ENCODE peak calls at places on chromosomes 6 and 20, in eight cellular contexts. L is aorta; G is IMR-90; H is esophagus muscularis mucosa; K is CD8-positive, alpha-beta T cell; X is left lung; N is lower lobe of right lung; B is GM23338. Q is an unnamed sample. For H3K27me3 and H3K36me3, the result is how much of the 10 kb centered on the place peaks cover.

GRCh38 chr6:17280552-17281090 is 540 bp upstream of the RBM24 start:
- DNase-seq in X (no peak), L (peak), H (no peak), G (no peak), K (no peak), N (peak), B (peak), Q (no peak)

GRCh38 chr6:166591961-166592520 is 5.6 kb upstream of the RAMACL start:
- DNase-seq in X (no peak), B (no peak), H (no peak), N (no peak), L (no peak), G (peak), K (no peak), Q (no peak)

GRCh38 chr20:973785-974194 is 28.3 kb downstream of the RSPO4 start:
- DNase-seq in N (no peak), B (peak), H (no peak), K (no peak), L (no peak), X (peak), G (peak), Q (no peak)

GRCh38 chr20:49098136-49098535 is 52.0 kb downstream of the CSE1L start:
- DNase-seq in B (no peak), H (no peak), L (no peak), X (no peak), G (no peak), K (no peak), N (no peak), Q (no peak)

GRCh38 chr6:27651371-27651732 is 178.4 kb upstream of the ZNF184 start:
- DNase-seq in L (no peak), K (no peak), B (peak), X (no peak), H (no peak), N (no peak), G (no peak), Q (no peak)

GRCh38 chr20:59002874-59003399 is 4.1 kb downstream of the CTSZ start:
- DNase-seq in K (no peak), G (no peak), L (peak), H (no peak), B (no peak), N (no peak), X (peak), Q (no peak)

GRCh38 chr20:34171640-34172039 is 59.6 kb upstream of the EIF2S2 start:
- DNase-seq in N (no peak), G (no peak), K (no peak), B (no peak), L (no peak), X (no peak), H (no peak), Q (no peak)

GRCh38 chr6:13624871-13625288 is 9.7 kb downstream of the NOL7 start:
- DNase-seq in L (no peak), K (no peak), G (peak), X (no peak), H (no peak), N (no peak), B (peak), Q (no peak)

GRCh38 chr20:13029687-13030510 is 21.1 kb downstream of the SPTLC3 start:
- DNase-seq in K (no peak), N (no peak), L (no peak), H (no peak), B (no peak), X (peak), G (peak), Q (peak)

GRCh38 chr20:37920679-37921322 is 17.9 kb downstream of the VSTM2L start:
- DNase-seq in K (no peak), X (no peak), H (no peak), L (no peak), B (no peak), G (no peak), N (no peak), Q (no peak)

GRCh38 chr20:37919389-37920040 is 16.6 kb downstream of the VSTM2L start:
- DNase-seq in N (no peak), H (no peak), X (no peak), B (no peak), L (no peak), K (no peak), G (no peak), Q (no peak)

GRCh38 chr20:37922016-37922415 is 19.1 kb downstream of the VSTM2L start:
- DNase-seq in L (no peak), X (no peak), B (no peak), G (no peak), K (no peak), H (no peak), N (no peak), Q (no peak)

GRCh38 chr20:37920270-37920669 is 17.3 kb downstream of the VSTM2L start:
- DNase-seq in N (no peak), L (no peak), X (no peak), K (no peak), B (no peak), H (no peak), G (no peak), Q (no peak)

DNA sequence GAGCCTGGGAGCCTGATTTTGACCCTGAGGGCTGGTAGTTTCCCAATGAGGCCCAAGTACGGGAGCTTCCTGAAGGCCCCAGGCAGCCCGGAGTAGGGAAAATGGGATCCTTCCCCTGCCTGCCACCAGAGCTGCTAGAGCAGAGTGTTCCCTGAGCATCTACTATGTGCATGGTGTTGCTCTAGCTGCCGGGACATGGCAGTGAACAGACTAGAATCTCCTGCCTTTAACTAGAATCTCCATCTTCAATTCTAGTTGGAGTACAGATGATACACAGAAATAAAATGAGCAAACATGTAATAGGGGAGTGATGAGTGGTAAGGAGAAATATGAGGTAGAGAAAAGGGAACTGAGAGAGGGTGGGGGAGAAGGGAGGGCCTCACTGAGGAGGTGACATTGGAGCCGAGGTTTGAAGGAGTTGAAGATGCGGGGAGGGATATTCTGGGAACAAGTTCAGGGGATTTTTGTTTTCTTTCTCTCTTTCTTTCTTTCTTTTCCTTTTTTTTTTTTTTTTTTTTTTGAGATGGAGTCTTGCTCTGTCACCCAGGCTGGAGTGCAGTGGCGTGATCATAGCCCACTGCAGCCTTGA is 18.5 kb downstream of the VSTM2L start:
- DNase-seq in L (no peak), G (no peak), B (no peak), H (no peak), N (no peak), X (no peak), K (no peak), Q (no peak)
- H3K27me3 ChIP-seq in L (under half), G (half or more), B (under half), H (under half), N (under half), X (under half), K (under half), Q (under half)

GRCh38 chr20:57396212-57396611 is 5.0 kb downstream of the RBM38 start:
- DNase-seq in G (no peak), N (peak), B (no peak), L (peak), K (no peak), X (no peak), H (no peak), Q (no peak)

GRCh38 chr20:57395111-57395959 is 4.1 kb downstream of the RBM38 start:
- DNase-seq in X (no peak), N (peak), G (peak), L (peak), K (no peak), B (no peak), H (no peak), Q (no peak)

GRCh38 chr20:57393321-57394086 is 2.3 kb downstream of the RBM38 start:
- DNase-seq in H (no peak), L (peak), K (no peak), N (peak), X (no peak), G (no peak), B (no peak), Q (no peak)

GRCh38 chr20:57392512-57393271 is 1.5 kb downstream of the RBM38 start:
- DNase-seq in L (peak), G (no peak), B (no peak), H (no peak), N (peak), X (peak), K (peak), Q (no peak)

GRCh38 chr20:57394087-57395082 is 3.2 kb downstream of the RBM38 start:
- DNase-seq in H (no peak), K (no peak), X (no peak), N (peak), L (peak), B (no peak), G (no peak), Q (no peak)
- H3K36me3 ChIP-seq in H (under half), K (under half), X (under half), N (under half), L (under half), B (under half), G (under half), Q (under half)

GRCh38 chr6:26254666-26255176 is 110.3 kb upstream of the BTN3A2 start:
- DNase-seq in G (no peak), N (no peak), X (no peak), H (peak), K (no peak), L (no peak), B (no peak), Q (no peak)

GRCh38 chr6:26249959-26250805 is 114.8 kb upstream of the BTN3A2 start:
- DNase-seq in X (peak), N (peak), B (peak), G (peak), L (peak), H (no peak), K (peak), Q (no peak)

GRCh38 chr6:26251354-26252081 is 113.5 kb upstream of the BTN3A2 start:
- DNase-seq in L (peak), H (no peak), K (peak), B (peak), N (peak), X (peak), G (peak), Q (peak)

GRCh38 chr6:26249709-26249958 is 115.4 kb upstream of the BTN3A2 start:
- DNase-seq in B (no peak), L (no peak), X (no peak), K (no peak), H (no peak), G (no peak), N (no peak), Q (no peak)

DNA sequence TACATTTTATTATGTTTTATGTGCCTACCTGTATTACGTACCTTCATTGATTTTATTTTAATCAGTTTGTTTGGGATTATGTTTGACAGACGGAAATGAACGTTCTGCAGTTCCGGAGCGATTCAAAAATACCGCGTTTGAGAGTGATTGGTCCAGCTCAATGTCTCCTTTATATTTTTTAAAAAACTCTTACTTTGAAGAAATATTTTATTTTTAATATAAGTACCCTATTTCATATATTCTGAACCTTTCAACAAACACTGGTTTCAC is 114.3 kb upstream of the BTN3A2 start:
- DNase-seq in B (no peak), K (no peak), H (no peak), X (no peak), L (no peak), N (no peak), G (peak), Q (no peak)
- H3K27me3 ChIP-seq in B (under half), K (under half), H (under half), X (under half), L (under half), N (half or more), G (under half), Q (under half)

DNA sequence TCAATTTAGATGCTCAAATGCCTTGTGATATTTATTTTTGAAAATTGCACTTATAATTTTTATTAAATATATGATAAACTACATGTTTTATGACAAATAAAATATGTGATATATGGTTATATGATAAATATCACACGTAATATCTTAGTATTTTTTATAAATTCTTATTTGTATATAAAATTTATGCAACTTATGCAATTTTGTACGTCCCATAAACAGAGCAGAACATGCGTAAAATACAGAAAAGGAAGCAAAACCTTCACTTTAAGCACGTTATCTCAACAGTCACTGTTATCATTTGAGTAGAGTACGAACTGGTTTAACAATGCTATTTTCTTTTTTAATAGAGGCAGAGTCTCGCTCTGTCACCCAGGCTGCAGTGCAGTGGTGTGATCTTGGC is 15.7 kb upstream of the ADRM1 start:
- DNase-seq in N (no peak), H (no peak), B (no peak), L (no peak), X (no peak), K (no peak), G (no peak), Q (no peak)
- H3K36me3 ChIP-seq in N (half or more), H (half or more), B (under half), L (under half), X (half or more), K (under half), G (half or more), Q (under half)

DNA sequence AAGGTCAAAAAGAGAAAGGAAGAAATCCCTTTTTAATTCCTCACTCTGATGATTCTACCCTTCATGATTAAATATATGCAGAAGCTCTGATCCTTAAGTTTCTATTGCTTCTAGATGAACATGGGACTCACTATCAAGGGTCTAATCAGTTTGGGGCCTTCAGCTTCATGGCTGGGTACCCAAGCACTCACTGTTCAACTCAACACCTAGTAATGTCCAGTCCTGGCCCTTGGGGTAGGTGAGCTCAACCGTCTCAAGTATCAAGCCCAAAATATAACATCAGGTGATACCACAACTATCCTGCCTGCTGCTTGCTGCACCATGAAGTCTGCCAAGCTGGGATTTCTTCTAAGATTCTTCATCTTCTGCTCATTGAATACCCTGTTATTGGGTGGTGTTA is at the start of gene SPINT4:
- DNase-seq in N (no peak), H (no peak), K (no peak), B (no peak), X (no peak), L (no peak), G (no peak), Q (no peak)
- H3K27me3 ChIP-seq in N (under half), H (under half), K (under half), B (under half), X (under half), L (under half), G (under half), Q (under half)

GRCh38 chr20:38033330-38034107 is at the start of the genes RPRD1B and TTI1:
- DNase-seq in X (peak), L (peak), B (peak), G (peak), K (peak), N (peak), H (peak), Q (peak)

GRCh38 chr20:38031957-38032356 is 1.3 kb downstream of the TTI1 start:
- DNase-seq in K (no peak), B (no peak), H (no peak), N (no peak), L (no peak), X (no peak), G (no peak), Q (no peak)

GRCh38 chr20:38032585-38033329 is 499 bp downstream of the TTI1 start:
- DNase-seq in G (no peak), H (no peak), B (peak), L (peak), N (peak), X (no peak), K (no peak), Q (no peak)

GRCh38 chr20:38034108-38034649 is 633 bp downstream of the RPRD1B start:
- DNase-seq in X (no peak), G (no peak), K (no peak), N (no peak), H (no peak), L (no peak), B (no peak), Q (no peak)

DNA sequence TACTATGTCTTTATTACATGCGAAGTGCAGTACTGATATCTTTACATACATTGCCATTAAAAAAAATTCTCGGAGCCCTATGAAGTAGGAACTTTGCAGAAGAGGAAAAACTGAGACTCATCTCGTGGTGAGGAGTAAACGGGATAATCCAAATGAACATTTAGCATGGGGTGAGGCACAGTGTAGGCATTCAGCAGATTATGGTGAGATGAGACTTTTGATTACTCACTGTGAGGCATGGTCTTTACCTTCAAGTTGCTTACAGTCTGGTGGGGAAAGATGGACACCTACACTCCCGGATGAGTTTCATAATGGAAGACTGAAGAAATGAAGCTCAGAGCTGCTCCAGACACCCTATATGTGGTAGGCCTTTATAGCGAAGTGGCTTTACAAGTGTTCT is 1.4 kb downstream of the RPRD1B start:
- DNase-seq in L (no peak), G (no peak), X (no peak), K (no peak), N (no peak), B (no peak), H (no peak), Q (no peak)
- H3K36me3 ChIP-seq in L (under half), G (under half), X (under half), K (under half), N (under half), B (under half), H (under half), Q (under half)

GRCh38 chr6:137473651-137474050 is 20.5 kb downstream of the OLIG3 start:
- DNase-seq in N (no peak), G (no peak), B (no peak), H (no peak), L (no peak), X (no peak), K (no peak), Q (no peak)
- H3K27me3 ChIP-seq in N (under half), G (under half), B (under half), H (under half), L (under half), X (under half), K (under half), Q (under half)

GRCh38 chr6:34015576-34015975 is 130.3 kb downstream of the GRM4 start:
- DNase-seq in L (peak), G (no peak), K (no peak), B (peak), N (peak), H (no peak), X (no peak), Q (no peak)

GRCh38 chr6:34018026-34018425 is 127.9 kb downstream of the GRM4 start:
- DNase-seq in G (no peak), N (no peak), H (no peak), L (no peak), B (no peak), X (no peak), K (no peak), Q (no peak)

GRCh38 chr6:34020278-34020677 is 125.6 kb downstream of the GRM4 start:
- DNase-seq in X (no peak), L (peak), N (peak), K (no peak), B (no peak), G (no peak), H (no peak), Q (no peak)

GRCh38 chr6:34018961-34019606 is 126.8 kb downstream of the GRM4 start:
- DNase-seq in X (no peak), H (no peak), G (no peak), B (no peak), L (no peak), N (peak), K (no peak), Q (no peak)

GRCh38 chr6:34017106-34017805 is 128.6 kb downstream of the GRM4 start:
- DNase-seq in L (peak), H (no peak), N (no peak), X (no peak), B (no peak), G (no peak), K (no peak), Q (no peak)
- H3K36me3 ChIP-seq in L (under half), H (under half), N (under half), X (under half), B (under half), G (under half), K (under half), Q (under half)